ENCODE peak calls at places on chromosomes 5 and 9, in four cellular contexts. One of them, this sample, is unnamed.

GRCh38 chr9:20701058-20701457 is 17.0 kb downstream of the FOCAD start:
- DNase-seq in transverse colon: no peak
- DNase-seq in GM20000: no peak
- DNase-seq in endodermal cell: no peak
- DNase-seq in this sample: no peak

GRCh38 chr5:35736280-35736679 is 118.6 kb downstream of the SPEF2 start:
- DNase-seq in transverse colon: no peak
- DNase-seq in endodermal cell: no peak
- DNase-seq in GM20000: no peak
- DNase-seq in this sample: no peak

GRCh38 chr5:159050408-159051091 is 49.2 kb downstream of the EBF1 start:
- DNase-seq in transverse colon: no peak
- DNase-seq in GM20000: peak
- DNase-seq in endodermal cell: peak
- DNase-seq in this sample: peak

GRCh38 chr9:133332381-133332730 is 3.6 kb downstream of the SURF6 start:
- DNase-seq in endodermal cell: no peak
- DNase-seq in transverse colon: no peak
- DNase-seq in GM20000: no peak
- DNase-seq in this sample: no peak

GRCh38 chr9:38017149-38017884 is 51.7 kb downstream of the SHB start:
- DNase-seq in endodermal cell: peak
- DNase-seq in transverse colon: no peak
- DNase-seq in GM20000: no peak
- DNase-seq in this sample: peak

GRCh38 chr9:126635061-126635460 is 21.3 kb downstream of the LMX1B start:
- DNase-seq in endodermal cell: no peak
- DNase-seq in GM20000: no peak
- DNase-seq in transverse colon: no peak
- DNase-seq in this sample: no peak

GRCh38 chr9:9961487-9961886 is 651.3 kb downstream of the PTPRD start:
- DNase-seq in endodermal cell: no peak
- DNase-seq in transverse colon: no peak
- DNase-seq in GM20000: no peak
- DNase-seq in this sample: no peak

GRCh38 chr5:152170350-152170749 is 234.7 kb downstream of the NMUR2 start:
- DNase-seq in transverse colon: no peak
- DNase-seq in GM20000: no peak
- DNase-seq in endodermal cell: no peak
- DNase-seq in this sample: peak

GRCh38 chr5:15117691-15118090 is 246.1 kb upstream of the ANKH start:
- DNase-seq in GM20000: no peak
- DNase-seq in endodermal cell: no peak
- DNase-seq in transverse colon: no peak
- DNase-seq in this sample: no peak

GRCh38 chr5:22539756-22540155 is 313.4 kb downstream of the CDH12 start:
- DNase-seq in endodermal cell: no peak
- DNase-seq in transverse colon: no peak
- DNase-seq in GM20000: no peak
- DNase-seq in this sample: no peak

GRCh38 chr5:157172408-157172807 is 6.3 kb upstream of the GARIN3 start:
- DNase-seq in endodermal cell: no peak
- DNase-seq in GM20000: peak
- DNase-seq in transverse colon: peak
- DNase-seq in this sample: no peak

GRCh38 chr5:11797132-11797531 is 107.1 kb downstream of the CTNND2 start:
- DNase-seq in endodermal cell: peak
- DNase-seq in GM20000: no peak
- DNase-seq in transverse colon: no peak
- DNase-seq in this sample: peak

GRCh38 chr9:123484130-123484529 is 128.1 kb downstream of the CRB2 start:
- DNase-seq in GM20000: no peak
- DNase-seq in transverse colon: peak
- DNase-seq in endodermal cell: no peak
- DNase-seq in this sample: no peak

GRCh38 chr5:14913141-14913540 is 41.6 kb upstream of the ANKH start:
- DNase-seq in endodermal cell: no peak
- DNase-seq in transverse colon: no peak
- DNase-seq in GM20000: no peak
- DNase-seq in this sample: no peak

GRCh38 chr9:404229-404628 is 189.6 kb downstream of the DOCK8 start:
- DNase-seq in transverse colon: no peak
- DNase-seq in GM20000: no peak
- DNase-seq in endodermal cell: no peak
- DNase-seq in this sample: no peak

GRCh38 chr5:81301221-81302015 is at the start of gene ZCCHC9:
- DNase-seq in transverse colon: peak
- DNase-seq in GM20000: peak
- DNase-seq in endodermal cell: peak
- DNase-seq in this sample: peak
- TF ChIP-seq CTCF in transverse colon: no peak
- TF ChIP-seq CTCF in GM20000: no peak
- TF ChIP-seq CTCF in endodermal cell: peak
- TF ChIP-seq CTCF in this sample: no peak

GRCh38 chr9:19551124-19551929 is 142.5 kb downstream of the ACER2 start:
- DNase-seq in GM20000: peak
- DNase-seq in transverse colon: no peak
- DNase-seq in endodermal cell: peak
- DNase-seq in this sample: no peak
- TF ChIP-seq CTCF in GM20000: no peak
- TF ChIP-seq CTCF in transverse colon: no peak
- TF ChIP-seq CTCF in endodermal cell: peak
- TF ChIP-seq CTCF in this sample: no peak

GRCh38 chr9:97502984-97503861 is 1.8 kb downstream of the TMOD1 start:
- DNase-seq in endodermal cell: peak
- DNase-seq in transverse colon: no peak
- DNase-seq in GM20000: peak
- DNase-seq in this sample: no peak
- TF ChIP-seq CTCF in endodermal cell: peak
- TF ChIP-seq CTCF in transverse colon: no peak
- TF ChIP-seq CTCF in GM20000: no peak
- TF ChIP-seq CTCF in this sample: no peak

DNA sequence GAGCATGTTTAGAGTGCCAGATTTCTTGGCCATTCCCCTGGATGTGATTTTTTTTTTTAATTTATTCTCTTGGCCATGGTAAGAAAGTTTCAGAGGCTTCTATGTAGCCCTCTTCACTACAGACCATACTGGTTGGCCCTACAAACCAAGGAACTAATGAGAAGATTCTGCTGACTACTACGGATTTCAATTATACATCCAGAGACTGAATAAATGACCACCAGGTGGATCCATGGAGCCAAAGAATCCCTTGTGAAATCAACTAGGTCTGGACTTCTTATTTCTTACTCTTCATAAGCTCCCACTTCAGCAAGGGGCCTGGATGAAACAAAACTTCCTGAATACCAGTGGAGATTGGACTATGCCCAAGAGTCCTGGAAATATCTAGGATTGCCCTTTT is 27.6 kb downstream of the ZNF622 start:
- DNase-seq in transverse colon: no peak
- DNase-seq in GM20000: no peak
- DNase-seq in endodermal cell: no peak
- DNase-seq in this sample: peak
- TF ChIP-seq CTCF in transverse colon: no peak
- TF ChIP-seq CTCF in GM20000: no peak
- TF ChIP-seq CTCF in endodermal cell: peak
- TF ChIP-seq CTCF in this sample: no peak

GRCh38 chr9:13688223-13688989 is 408.9 kb upstream of the MPDZ start:
- DNase-seq in transverse colon: no peak
- DNase-seq in endodermal cell: peak
- DNase-seq in GM20000: no peak
- DNase-seq in this sample: no peak

GRCh38 chr9:13689925-13690324 is 410.4 kb upstream of the MPDZ start:
- DNase-seq in GM20000: no peak
- DNase-seq in transverse colon: no peak
- DNase-seq in endodermal cell: no peak
- DNase-seq in this sample: no peak

GRCh38 chr9:13690595-13690994 is 411.1 kb upstream of the MPDZ start:
- DNase-seq in GM20000: no peak
- DNase-seq in endodermal cell: no peak
- DNase-seq in transverse colon: no peak
- DNase-seq in this sample: no peak

GRCh38 chr9:13688990-13689600 is 409.6 kb upstream of the MPDZ start:
- DNase-seq in endodermal cell: peak
- DNase-seq in GM20000: no peak
- DNase-seq in transverse colon: no peak
- DNase-seq in this sample: peak
- TF ChIP-seq CTCF in endodermal cell: peak
- TF ChIP-seq CTCF in GM20000: no peak
- TF ChIP-seq CTCF in transverse colon: no peak
- TF ChIP-seq CTCF in this sample: peak

GRCh38 chr5:77630246-77631165 is 8.0 kb downstream of the OTP start:
- DNase-seq in endodermal cell: peak
- DNase-seq in GM20000: peak
- DNase-seq in transverse colon: peak
- DNase-seq in this sample: peak
- TF ChIP-seq CTCF in endodermal cell: peak
- TF ChIP-seq CTCF in GM20000: no peak
- TF ChIP-seq CTCF in transverse colon: no peak
- TF ChIP-seq CTCF in this sample: no peak

DNA sequence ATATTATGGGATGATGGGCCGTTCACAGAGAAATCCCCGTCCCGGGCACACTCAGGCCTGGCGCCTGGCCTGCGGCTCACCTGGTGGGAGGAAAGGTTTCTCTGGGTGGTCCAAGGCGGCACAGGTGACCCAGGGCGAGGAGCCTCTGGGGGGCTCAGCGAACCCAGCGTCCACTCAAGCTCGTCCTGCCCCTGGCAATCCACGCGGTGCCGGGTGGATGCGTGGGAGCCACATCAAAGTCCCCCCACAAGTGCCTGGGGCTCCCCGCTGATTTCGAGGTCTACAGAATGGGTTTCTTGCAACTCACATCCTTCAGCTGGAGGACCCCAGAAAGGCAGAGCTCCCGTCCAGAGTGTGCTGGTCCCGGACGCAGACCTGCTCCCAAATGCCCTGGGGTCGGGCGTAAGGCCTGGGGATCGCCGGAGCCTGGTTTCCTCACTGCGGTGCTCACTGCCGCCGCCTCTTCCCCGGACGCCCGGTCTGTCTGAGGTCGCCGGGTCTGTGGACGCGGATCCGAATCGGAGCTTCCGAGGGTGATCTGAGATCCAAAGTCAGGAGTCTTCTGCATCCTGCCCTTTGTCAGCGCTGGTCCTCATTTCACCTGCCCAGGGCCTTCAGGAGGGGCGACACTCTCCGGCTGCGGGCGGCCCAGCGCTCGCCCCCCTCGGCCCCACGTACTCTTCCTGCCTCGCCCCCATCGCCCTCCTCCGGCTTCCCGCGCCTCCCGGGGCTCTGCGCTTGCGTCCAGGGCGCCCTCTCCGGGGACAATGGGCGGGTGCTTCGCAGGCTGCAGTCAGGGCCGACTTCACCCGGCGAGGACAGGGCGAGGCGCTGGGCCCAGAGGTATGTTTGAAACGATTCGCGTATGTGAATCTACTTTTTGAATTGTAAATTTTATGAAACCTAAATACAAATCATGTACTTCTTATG is 20.0 kb upstream of the RUFY1 start:
- DNase-seq in endodermal cell: peak
- DNase-seq in transverse colon: peak
- DNase-seq in GM20000: peak
- DNase-seq in this sample: no peak
- TF ChIP-seq CTCF in endodermal cell: peak
- TF ChIP-seq CTCF in transverse colon: peak
- TF ChIP-seq CTCF in GM20000: peak
- TF ChIP-seq CTCF in this sample: no peak